ENCODE peak calls at places on chromosomes 3 and 15, in seven cellular contexts. Z, R, V, X, D, S and C are unnamed samples.

GRCh38 chr15:89863918-89864317 is 29.9 kb downstream of the AP3S2 start:
- DNase-seq in X (no peak), D (no peak), V (no peak), S (no peak), Z (no peak), R (no peak), C (no peak)

GRCh38 chr3:122974764-122975162 is 52.8 kb downstream of the SEMA5B start:
- DNase-seq in D (no peak), Z (peak), S (no peak), V (no peak), X (no peak), R (no peak), C (no peak)

GRCh38 chr3:30426319-30426993 is 179.9 kb upstream of the TGFBR2 start:
- DNase-seq in S (no peak), Z (peak), R (no peak), V (no peak), X (no peak), D (no peak), C (no peak)

GRCh38 chr15:66224946-66225345 is 28.6 kb downstream of the MEGF11 start:
- DNase-seq in V (no peak), D (no peak), R (no peak), X (no peak), Z (no peak), S (no peak), C (no peak)

GRCh38 chr3:73319179-73319769 is 257.8 kb downstream of the EBLN2 start:
- DNase-seq in D (no peak), Z (no peak), V (no peak), X (no peak), R (no peak), S (no peak), C (no peak)

GRCh38 chr15:61182955-61183354 is 46.1 kb downstream of the RORA start:
- DNase-seq in Z (no peak), R (no peak), D (no peak), S (no peak), X (no peak), V (no peak), C (no peak)

GRCh38 chr15:81096398-81096797 is 37.7 kb upstream of the CFAP161 start:
- DNase-seq in R (no peak), D (no peak), Z (no peak), V (no peak), S (no peak), X (no peak), C (no peak)

GRCh38 chr3:41338276-41338675 is 139.0 kb downstream of the CTNNB1 start:
- DNase-seq in Z (peak), S (no peak), D (no peak), V (no peak), R (no peak), X (no peak), C (no peak)

GRCh38 chr3:147680820-147681488 is 271.8 kb downstream of the ZIC1 start:
- DNase-seq in S (no peak), Z (peak), D (no peak), V (no peak), X (no peak), R (no peak), C (no peak)

GRCh38 chr3:154161806-154162205 is 40.6 kb downstream of the ARHGEF26 start:
- DNase-seq in D (no peak), S (no peak), V (no peak), X (no peak), R (no peak), Z (no peak), C (no peak)

GRCh38 chr3:64098686-64099085 is 75.4 kb upstream of the PSMD6 start:
- DNase-seq in R (no peak), D (no peak), V (no peak), Z (no peak), S (no peak), X (no peak), C (no peak)

GRCh38 chr3:194339356-194339755 is 11.8 kb downstream of the CPN2 start:
- DNase-seq in D (no peak), V (no peak), S (no peak), X (no peak), Z (no peak), R (no peak), C (no peak)
- TF ChIP-seq CEBPB in D (no peak), V (no peak), S (no peak), X (no peak), Z (no peak), R (no peak), C (no peak)

DNA sequence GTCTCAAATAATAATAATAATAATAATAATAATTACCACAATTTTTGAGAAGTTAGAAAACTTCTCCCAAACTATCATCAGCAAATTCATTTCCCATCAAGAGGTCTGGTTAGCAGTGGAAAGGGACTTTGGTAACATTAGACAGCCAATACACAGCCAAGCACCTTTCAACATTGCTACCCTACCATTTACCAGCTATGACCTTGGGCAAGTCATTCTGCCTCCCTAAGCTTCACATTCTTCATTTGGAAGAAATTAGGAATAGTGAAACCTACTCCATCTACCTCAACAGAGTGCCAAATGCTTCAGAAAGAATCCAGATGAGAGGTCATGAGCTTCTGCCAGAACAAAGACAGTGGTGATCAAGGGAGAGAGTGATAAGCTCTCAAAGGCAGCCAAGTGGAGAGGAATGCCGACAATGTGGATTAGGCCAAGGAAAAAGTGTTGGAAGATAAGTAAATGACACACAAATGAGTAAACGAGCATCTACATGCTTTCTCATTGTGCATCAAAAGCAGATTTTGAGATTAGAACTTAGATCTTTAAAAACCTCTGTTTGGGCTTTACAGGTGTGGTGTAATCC is 42.9 kb upstream of the LPP start:
- DNase-seq in D (no peak), V (no peak), X (peak), Z (no peak), R (no peak), S (no peak), C (no peak)
- TF ChIP-seq CEBPB in D (no peak), V (no peak), X (no peak), Z (no peak), R (no peak), S (no peak), C (no peak)

DNA sequence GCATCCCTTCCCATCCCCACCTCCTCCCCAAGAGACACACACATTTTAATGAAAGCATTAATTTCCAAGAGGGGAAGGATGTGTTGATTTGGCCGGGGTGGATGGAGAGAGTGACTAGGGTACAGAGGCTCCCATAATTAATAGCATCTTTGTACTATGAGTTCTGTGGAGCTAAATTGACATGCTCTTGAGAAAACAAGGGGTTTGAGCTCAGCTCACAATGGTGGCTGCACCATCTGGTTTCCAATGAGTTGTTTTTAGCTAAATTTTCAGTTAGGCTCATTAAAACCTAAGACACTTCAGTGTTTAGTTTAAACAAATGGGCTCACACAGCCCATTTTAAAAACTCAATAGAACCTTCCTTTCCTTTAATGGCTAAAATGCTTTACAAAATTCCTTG is 199.8 kb downstream of the TNIK start:
- DNase-seq in Z (no peak), V (no peak), S (no peak), R (no peak), X (no peak), D (no peak), C (no peak)
- TF ChIP-seq CEBPB in Z (no peak), V (no peak), S (no peak), R (no peak), X (no peak), D (no peak), C (no peak)

GRCh38 chr3:14490831-14491230 is 49.3 kb downstream of the GRIP2 start:
- DNase-seq in Z (no peak), V (no peak), R (no peak), D (no peak), X (no peak), S (no peak), C (no peak)
- TF ChIP-seq CEBPB in Z (no peak), V (no peak), R (no peak), D (no peak), X (no peak), S (no peak), C (no peak)

GRCh38 chr15:71448688-71449114 is 333.4 kb downstream of the THSD4 start:
- DNase-seq in V (no peak), R (peak), X (peak), S (peak), Z (peak), D (peak), C (peak)
- TF ChIP-seq CEBPB in V (no peak), R (no peak), X (no peak), S (no peak), Z (peak), D (no peak), C (no peak)

GRCh38 chr3:157122116-157122515 is 37.8 kb downstream of the CCNL1 start:
- DNase-seq in S (peak), V (no peak), D (no peak), R (peak), Z (peak), X (peak), C (no peak)

GRCh38 chr3:157117875-157118654 is 41.9 kb downstream of the CCNL1 start:
- DNase-seq in Z (no peak), S (no peak), X (no peak), R (no peak), D (no peak), V (no peak), C (no peak)

GRCh38 chr3:157121522-157121921 is 38.4 kb downstream of the CCNL1 start:
- DNase-seq in S (no peak), R (no peak), D (no peak), X (no peak), Z (no peak), V (no peak), C (no peak)

GRCh38 chr3:157119369-157119951 is 40.5 kb downstream of the CCNL1 start:
- DNase-seq in D (peak), R (no peak), Z (no peak), X (peak), V (no peak), S (no peak), C (no peak)

GRCh38 chr3:157120071-157120892 is 39.7 kb downstream of the CCNL1 start:
- DNase-seq in V (no peak), S (no peak), X (peak), R (no peak), Z (no peak), D (no peak), C (no peak)
- TF ChIP-seq CEBPB in V (no peak), S (no peak), X (peak), R (no peak), Z (no peak), D (no peak), C (no peak)

DNA sequence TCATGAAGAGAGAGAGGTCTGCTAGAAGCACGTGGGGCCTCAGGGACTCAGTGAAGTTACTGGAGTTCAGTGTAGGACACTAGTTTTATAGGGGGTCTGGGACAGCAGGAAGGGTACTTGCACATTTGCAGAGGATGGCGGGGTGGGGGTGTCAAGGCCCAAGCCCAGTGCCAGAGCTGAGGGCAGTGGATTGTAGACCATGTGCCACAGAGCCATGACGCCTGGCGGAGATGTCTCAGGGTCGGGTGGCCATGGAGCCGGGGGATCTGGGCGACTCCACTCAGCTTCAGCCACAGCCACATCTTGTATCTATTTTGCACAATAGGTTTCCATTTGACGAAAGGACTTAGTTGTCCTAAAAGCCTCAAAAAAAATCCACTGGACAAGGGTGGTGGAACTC is 50.4 kb upstream of the RGMA start:
- DNase-seq in S (no peak), D (no peak), R (no peak), X (no peak), Z (no peak), V (no peak), C (no peak)
- TF ChIP-seq CEBPB in S (no peak), D (no peak), R (no peak), X (no peak), Z (no peak), V (no peak), C (no peak)

DNA sequence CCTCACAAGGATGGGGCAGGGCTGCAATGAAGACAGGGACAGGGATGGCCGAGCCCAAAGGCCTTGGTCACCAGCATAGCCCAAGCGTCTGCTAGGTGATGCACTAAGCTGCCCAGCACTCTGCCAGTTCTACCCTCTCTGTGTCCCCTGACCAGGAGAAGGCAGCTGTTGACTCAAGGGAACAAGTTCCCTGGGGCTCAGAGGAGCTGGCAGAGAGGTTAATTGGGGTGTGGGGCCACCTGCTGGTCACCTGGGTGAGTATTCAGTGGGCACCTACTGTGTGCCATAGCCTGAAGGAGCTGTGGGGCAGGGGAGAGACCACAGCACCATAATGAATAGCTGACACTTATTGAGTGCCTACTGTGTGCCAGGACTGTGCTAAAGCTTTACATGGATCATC is 22.0 kb upstream of the DOCK3 start:
- DNase-seq in Z (peak), X (peak), R (peak), S (no peak), D (peak), V (peak), C (peak)
- TF ChIP-seq CEBPB in Z (no peak), X (no peak), R (no peak), S (no peak), D (no peak), V (no peak), C (no peak)

GRCh38 chr15:39658740-39659139 is 77.9 kb downstream of the THBS1 start:
- DNase-seq in X (no peak), V (no peak), D (no peak), Z (no peak), S (no peak), R (no peak), C (no peak)
- TF ChIP-seq CEBPB in X (no peak), V (no peak), D (no peak), Z (no peak), S (no peak), R (no peak), C (no peak)

GRCh38 chr3:68055238-68055637 is 400.8 kb upstream of the SUCLG2 start:
- DNase-seq in S (no peak), X (no peak), Z (no peak), D (no peak), V (no peak), R (no peak), C (no peak)

GRCh38 chr3:68059628-68060027 is 405.2 kb upstream of the SUCLG2 start:
- DNase-seq in X (no peak), R (no peak), Z (no peak), S (no peak), V (no peak), D (no peak), C (no peak)

GRCh38 chr3:68060186-68060585 is 405.8 kb upstream of the SUCLG2 start:
- DNase-seq in V (no peak), D (no peak), R (no peak), Z (no peak), S (no peak), X (no peak), C (no peak)

GRCh38 chr3:68057637-68058320 is 403.4 kb upstream of the SUCLG2 start:
- DNase-seq in S (no peak), Z (no peak), V (no peak), X (no peak), D (no peak), R (no peak), C (no peak)
- TF ChIP-seq CEBPB in S (no peak), Z (no peak), V (no peak), X (no peak), D (no peak), R (no peak), C (no peak)